ENCODE peak calls at places on chromosomes 6 and 20, in five cellular contexts. K, U, B, P and I are unnamed samples.
A peak's percentile ranks its signal among the peaks of the same experiment; 100 is the strongest.

GRCh38 chr6:166676270-166676860 is 49.3 kb upstream of the RPS6KA2 start:
- DNase-seq in K (no peak), P (no peak), B (no peak), U (no peak), I (no peak)

GRCh38 chr6:115358616-115359015 is 702.1 kb downstream of the FRK start:
- DNase-seq in B (no peak), P (no peak), K (no peak), U (no peak), I (no peak)

GRCh38 chr6:100160913-100161312 is 166.9 kb upstream of the MCHR2 start:
- DNase-seq in B (no peak), P (no peak), K (no peak), U (no peak), I (no peak)

GRCh38 chr20:4021905-4022304 is 6.5 kb upstream of the RNF24 start:
- DNase-seq in U (no peak), B (no peak), K (no peak), P (no peak), I (no peak)

GRCh38 chr6:145345094-145345493 is 390.2 kb downstream of the EPM2A start:
- DNase-seq in P (no peak), U (no peak), K (no peak), B (no peak), I (no peak)

GRCh38 chr6:56890066-56890465 is 64.8 kb upstream of the BEND6 start:
- DNase-seq in P (no peak), B (no peak), U (no peak), K (no peak), I (no peak)

GRCh38 chr6:118283759-118284158 is 264.3 kb upstream of the PLN start:
- DNase-seq in U (peak; percentile 66), K (no peak), B (no peak), P (peak; percentile 32), I (no peak)

GRCh38 chr6:38355519-38355918 is 284.2 kb downstream of the BTBD9 start:
- DNase-seq in P (no peak), B (no peak), K (no peak), U (no peak), I (no peak)